ENCODE peak calls at places on chromosome 18, in eight cellular contexts. W is tibial nerve, A is lower leg skin, Q is prostate gland, O is cardiac fibroblast, T is MM.1S, H is AG09309, F is fibroblast of pulmonary artery. L is an unnamed sample.

GRCh38 chr18:10973579-10974260 is 175.6 kb downstream of the PIEZO2 start:
- DNase-seq in W (no peak), A (no peak), Q (no peak), O (peak; percentile 12), T (no peak), H (no peak), F (peak; percentile 29), L (peak; percentile 12)

GRCh38 chr18:37207343-37207742 is 358.3 kb downstream of the CELF4 start:
- DNase-seq in W (no peak), A (no peak), Q (no peak), O (no peak), T (no peak), H (no peak), F (no peak), L (no peak)

GRCh38 chr18:79058007-79058406 is 11.2 kb upstream of the ATP9B start:
- DNase-seq in W (no peak), A (no peak), Q (no peak), O (no peak), T (no peak), H (no peak), F (no peak), L (no peak)

GRCh38 chr18:22214731-22215528 is 45.5 kb downstream of the GATA6 start:
- DNase-seq in W (no peak), A (no peak), Q (no peak), O (peak; percentile 73), T (no peak), H (no peak), F (peak; percentile 79), L (no peak)

GRCh38 chr18:48673456-48674197 is 134.8 kb downstream of the CTIF start:
- DNase-seq in W (no peak), A (peak; percentile 56), Q (no peak), O (peak; percentile 47), T (no peak), H (no peak), F (peak; percentile 22), L (no peak)

GRCh38 chr18:42052137-42052708 is 97.2 kb downstream of the PIK3C3 start:
- DNase-seq in W (no peak), A (no peak), Q (no peak), O (peak; percentile 67), T (peak; percentile 33), H (no peak), F (peak; percentile 57), L (no peak)

GRCh38 chr18:35458677-35459441 is 38.9 kb downstream of the INO80C start:
- DNase-seq in W (no peak), A (no peak), Q (no peak), O (peak; percentile 87), T (peak; percentile 8), H (no peak), F (peak; percentile 74), L (no peak)

GRCh38 chr18:59514193-59514592 is 155.1 kb upstream of the LMAN1 start:
- DNase-seq in W (peak; percentile 74), A (peak; percentile 94), Q (no peak), O (peak; percentile 32), T (no peak), H (no peak), F (peak; percentile 76), L (no peak)

GRCh38 chr18:573385-573784 is 6.8 kb upstream of the CETN1 start:
- DNase-seq in W (no peak), A (no peak), Q (no peak), O (no peak), T (no peak), H (no peak), F (no peak), L (no peak)

GRCh38 chr18:60146220-60146960 is 226.2 kb downstream of the MC4R start:
- DNase-seq in W (no peak), A (no peak), Q (no peak), O (peak; percentile 2), T (no peak), H (peak; percentile 11), F (peak; percentile 1), L (peak; percentile 57)

GRCh38 chr18:906416-907170 is 1.9 kb downstream of the ADCYAP1 start:
- DNase-seq in W (no peak), A (peak; percentile 70), Q (no peak), O (peak; percentile 5), T (no peak), H (no peak), F (no peak), L (no peak)

GRCh38 chr18:45370190-45371010 is 244.9 kb upstream of the SLC14A2 start:
- DNase-seq in W (no peak), A (no peak), Q (no peak), O (no peak), T (no peak), H (no peak), F (peak; percentile 43), L (peak; percentile 67)

GRCh38 chr18:13223341-13224148 is 5.0 kb downstream of the LDLRAD4 start:
- DNase-seq in W (no peak), A (peak; percentile 86), Q (no peak), O (no peak), T (no peak), H (no peak), F (no peak), L (no peak)

GRCh38 chr18:22935431-22935830 is 2.3 kb downstream of the RBBP8 start:
- DNase-seq in W (no peak), A (no peak), Q (no peak), O (no peak), T (no peak), H (no peak), F (peak; percentile 3), L (no peak)

GRCh38 chr18:58493516-58494253 is 135.2 kb downstream of the ALPK2 start:
- DNase-seq in W (peak; percentile 74), A (peak; percentile 94), Q (peak; percentile 71), O (peak; percentile 87), T (peak; percentile 74), H (peak; percentile 73), F (peak; percentile 87), L (peak; percentile 76)

GRCh38 chr18:66495844-66496243 is 108.0 kb downstream of the CDH19 start:
- DNase-seq in W (peak; percentile 32), A (no peak), Q (peak; percentile 51), O (peak; percentile 60), T (peak; percentile 73), H (no peak), F (peak; percentile 30), L (peak; percentile 4)

GRCh38 chr18:25125670-25126069 is 226.3 kb downstream of the ZNF521 start:
- DNase-seq in W (no peak), A (no peak), Q (no peak), O (no peak), T (no peak), H (no peak), F (peak; percentile 45), L (no peak)

GRCh38 chr18:55346961-55347740 is 240.8 kb downstream of the TCF4 start:
- DNase-seq in W (no peak), A (no peak), Q (no peak), O (no peak), T (no peak), H (no peak), F (no peak), L (no peak)

GRCh38 chr18:21682276-21683051 is 22.1 kb downstream of the ABHD3 start:
- DNase-seq in W (peak; percentile 11), A (no peak), Q (peak; percentile 25), O (peak; percentile 80), T (peak; percentile 85), H (peak; percentile 62), F (peak; percentile 84), L (peak; percentile 57)

GRCh38 chr18:78512080-78512601 is 467.5 kb upstream of the SALL3 start:
- DNase-seq in W (no peak), A (peak; percentile 80), Q (no peak), O (no peak), T (no peak), H (no peak), F (no peak), L (no peak)

GRCh38 chr18:45353530-45353929 is 261.7 kb upstream of the SLC14A2 start:
- DNase-seq in W (no peak), A (no peak), Q (no peak), O (no peak), T (no peak), H (no peak), F (no peak), L (no peak)

GRCh38 chr18:74291771-74292540 is at the start of gene CYB5A:
- DNase-seq in W (peak; percentile 98), A (peak; percentile 99), Q (peak; percentile 98), O (peak; percentile 96), T (peak; percentile 96), H (peak; percentile 79), F (peak; percentile 97), L (peak; percentile 89)
- TF ChIP-seq CTCF in W (no peak), A (no peak), Q (no peak), O (no peak), T (peak; percentile 28), H (peak; percentile 2), F (no peak), L (peak; percentile 28)

GRCh38 chr18:7958897-7959146 is 391.7 kb downstream of the PTPRM start:
- DNase-seq in W (no peak), A (no peak), Q (no peak), O (no peak), T (peak; percentile 33), H (no peak), F (no peak), L (no peak)
- H3K4me3 ChIP-seq in W (no peak overlapping the region), A (no peak overlapping the region), Q (no peak overlapping the region), O (peak overlapping the region; percentile 35), T (peak overlapping the region; percentile 42), H (no peak overlapping the region), F (no peak overlapping the region), L (no peak overlapping the region)

DNA sequence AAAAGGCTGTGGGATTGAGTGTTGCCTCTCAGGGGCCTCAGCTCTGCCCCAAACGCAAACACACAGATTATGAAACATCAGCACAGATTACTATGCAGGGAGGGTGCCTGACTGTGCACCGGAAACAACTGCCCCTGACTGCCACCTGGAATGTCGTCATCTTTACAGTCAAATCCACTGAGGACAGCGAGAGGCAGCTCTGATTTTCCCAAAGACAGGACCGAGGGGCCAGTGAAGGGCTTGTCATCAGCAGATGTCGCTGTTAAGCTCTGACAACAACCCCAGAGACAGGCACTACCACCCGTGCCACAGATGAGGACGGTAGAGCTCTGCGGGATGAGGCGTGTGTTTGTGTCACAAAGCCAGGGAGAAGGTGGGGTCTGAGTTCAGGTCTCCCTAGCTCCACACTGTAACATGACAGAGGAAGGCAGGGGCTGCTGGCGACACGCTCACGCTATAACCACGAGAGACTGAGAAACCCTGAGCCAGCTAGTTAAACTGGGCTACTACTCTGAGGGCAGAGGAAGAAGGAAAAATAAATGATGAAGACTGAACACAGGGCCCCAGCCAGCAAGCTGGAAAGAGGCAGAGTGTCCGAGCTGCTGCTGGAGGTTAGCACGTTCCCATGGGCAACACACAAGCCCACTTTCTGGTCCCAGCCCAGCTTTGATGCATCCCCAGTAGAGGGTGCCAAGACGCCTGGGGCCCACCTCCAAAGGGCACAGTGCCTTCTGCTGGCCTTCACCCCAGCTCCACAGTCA is 47.0 kb downstream of the PARD6G start:
- DNase-seq in W (no peak), A (peak; percentile 77), Q (no peak), O (no peak), T (no peak), H (no peak), F (no peak), L (no peak)
- TF ChIP-seq CTCF in W (no peak), A (no peak), Q (no peak), O (no peak), T (no peak), H (no peak), F (peak; percentile 4), L (peak; percentile 19)

DNA sequence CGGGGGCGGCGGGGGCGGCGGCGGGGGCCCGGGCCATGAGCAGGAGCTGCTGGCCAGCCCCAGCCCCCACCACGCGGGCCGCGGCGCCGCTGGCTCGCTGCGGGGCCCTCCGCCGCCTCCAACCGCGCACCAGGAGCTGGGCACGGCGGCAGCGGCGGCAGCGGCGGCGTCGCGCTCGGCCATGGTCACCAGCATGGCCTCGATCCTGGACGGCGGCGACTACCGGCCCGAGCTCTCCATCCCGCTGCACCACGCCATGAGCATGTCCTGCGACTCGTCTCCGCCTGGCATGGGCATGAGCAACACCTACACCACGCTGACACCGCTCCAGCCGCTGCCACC is 648 bp downstream of the ONECUT2 start:
- DNase-seq in W (no peak), A (no peak), Q (no peak), O (no peak), T (no peak), H (no peak), F (no peak), L (no peak)
- H3K4me3 ChIP-seq in W (no peak overlapping the region), A (no peak overlapping the region), Q (no peak overlapping the region), O (no peak overlapping the region), T (no peak overlapping the region), H (no peak overlapping the region), F (no peak overlapping the region), L (no peak overlapping the region)